ENCODE peak calls at places on chromosome 3, in ten cellular contexts. B is caudate nucleus; Y is esophagus squamous epithelium; P is amygdala; Q is hepatocyte; E is kidney tubule cell; Z is activated CD4-positive, alpha-beta T cell treated with anti-CD3 and anti-CD28 coated beads, Interleukin-2, amount 10 ng/mL, durations not matched to agents 7 days and 5 days; X is osteocyte; W is hypothalamus; O is uterus. I is an unnamed sample.

GRCh38 chr3:123344175-123344908 is 104.5 kb downstream of the ADCY5 start:
- DNase-seq in X (no peak), Z (peak), P (no peak), E (peak), W (no peak), Q (no peak), Y (no peak), O (no peak), B (no peak), I (no peak)

GRCh38 chr3:112582242-112582874 is 20.5 kb downstream of the SLC35A5 start:
- DNase-seq in Y (no peak), X (no peak), O (peak), P (no peak), W (no peak), Z (peak), E (peak), Q (peak), B (no peak), I (no peak)

GRCh38 chr3:171829841-171830559 is 13.1 kb upstream of the TMEM212 start:
- DNase-seq in Z (no peak), Q (peak), X (peak), O (peak), W (peak), B (peak), E (peak), Y (no peak), P (peak), I (no peak)

GRCh38 chr3:149197669-149198068 is 24.0 kb downstream of the CP start:
- DNase-seq in Y (no peak), B (no peak), W (no peak), O (no peak), X (no peak), E (no peak), P (no peak), Z (no peak), Q (no peak), I (no peak)

GRCh38 chr3:167091186-167091585 is 288.9 kb downstream of the ZBBX start:
- DNase-seq in Z (no peak), Y (no peak), X (no peak), W (no peak), P (no peak), O (no peak), E (peak), Q (no peak), B (no peak), I (no peak)

GRCh38 chr3:129441215-129441614 is 1.2 kb downstream of the IFT122 start:
- DNase-seq in W (no peak), Z (peak), P (no peak), O (no peak), E (no peak), Q (no peak), Y (no peak), B (no peak), X (no peak), I (no peak)

GRCh38 chr3:111311709-111312235 is 230.2 kb upstream of the CD96 start:
- DNase-seq in O (no peak), P (no peak), E (no peak), Q (no peak), W (no peak), Y (no peak), B (no peak), X (no peak), Z (no peak), I (no peak)

GRCh38 chr3:52886049-52886730 is 11.2 kb downstream of the STIMATE start:
- DNase-seq in E (no peak), X (no peak), Y (no peak), B (no peak), O (no peak), Q (no peak), W (no peak), P (no peak), Z (no peak), I (no peak)

GRCh38 chr3:140097874-140098273 is 162.9 kb downstream of the CLSTN2 start:
- DNase-seq in P (no peak), Q (no peak), E (no peak), W (no peak), X (no peak), B (no peak), O (no peak), Y (no peak), Z (no peak), I (no peak)

GRCh38 chr3:87626471-87626995 is 350.1 kb upstream of the POU1F1 start:
- DNase-seq in P (no peak), X (no peak), W (no peak), Z (no peak), B (no peak), E (no peak), O (no peak), Y (no peak), Q (no peak), I (no peak)

GRCh38 chr3:119034256-119035013 is at the start of gene IGSF11:
- DNase-seq in P (peak), Z (peak), W (peak), O (peak), B (peak), Q (peak), E (peak), X (peak), Y (no peak), I (peak)